ENCODE peak calls at places on chromosomes 4 and X, in five cellular contexts. I is effector memory CD4-positive, alpha-beta T cell; T is progenitor cell of endocrine pancreas; Q is right lobe of liver; K is heart right ventricle. C is an unnamed sample.

GRCh38 chr4:1985287-1985686 is 23.5 kb downstream of the NELFA start:
- DNase-seq in I (no peak), T (no peak), Q (no peak), K (no peak), C (no peak)

GRCh38 chr4:2258091-2259035 is 3.5 kb downstream of the MXD4 start:
- DNase-seq in I (no peak), T (peak; percentile 9), Q (peak; percentile 46), K (no peak), C (no peak)

GRCh38 chrX:111511477-111511876 is at the start of gene SERTM2:
- DNase-seq in I (no peak), T (no peak), Q (no peak), K (no peak), C (no peak)

GRCh38 chrX:152821145-152821765 is 9.3 kb downstream of the CETN2 start:
- DNase-seq in I (no peak), T (peak; percentile 17), Q (peak; percentile 51), K (no peak), C (no peak)

GRCh38 chrX:24561121-24561520 is 86.0 kb downstream of the PCYT1B start:
- DNase-seq in I (no peak), T (no peak), Q (no peak), K (no peak), C (no peak)

GRCh38 chr4:87118826-87119225 is 101.6 kb downstream of the KLHL8 start:
- DNase-seq in I (no peak), T (no peak), Q (no peak), K (no peak), C (no peak)

GRCh38 chr4:110005461-110006056 is 92.9 kb downstream of the EGF start:
- DNase-seq in I (no peak), T (no peak), Q (no peak), K (no peak), C (no peak)

GRCh38 chrX:43815209-43815608 is 67.0 kb downstream of the MAOB start:
- DNase-seq in I (no peak), T (no peak), Q (no peak), K (no peak), C (no peak)

GRCh38 chr4:141013899-141014298 is 119.4 kb downstream of the RNF150 start:
- DNase-seq in I (no peak), T (no peak), Q (no peak), K (no peak), C (no peak)

GRCh38 chr4:55475394-55476243 is 71.1 kb downstream of the CLOCK start:
- DNase-seq in I (no peak), T (no peak), Q (no peak), K (no peak), C (no peak)

GRCh38 chrX:136752796-136753195 is 27.9 kb downstream of the ARHGEF6 start:
- DNase-seq in I (no peak), T (no peak), Q (no peak), K (no peak), C (no peak)

GRCh38 chr4:173698557-173699262 is 168.7 kb upstream of the HAND2 start:
- DNase-seq in I (no peak), T (no peak), Q (peak; percentile 54), K (peak; percentile 54), C (no peak)

GRCh38 chr4:181364504-181364903 is 878.7 kb upstream of the TENM3 start:
- DNase-seq in I (no peak), T (no peak), Q (no peak), K (no peak), C (no peak)

GRCh38 chrX:17062065-17062464 is 115.6 kb downstream of the REPS2 start:
- DNase-seq in I (no peak), T (no peak), Q (no peak), K (no peak), C (no peak)

GRCh38 chr4:94577136-94577535 is 125.4 kb downstream of the PDLIM5 start:
- DNase-seq in I (no peak), T (no peak), Q (no peak), K (no peak), C (no peak)

GRCh38 chr4:186271279-186271678 is 5.3 kb downstream of the F11 start:
- DNase-seq in I (no peak), T (no peak), Q (no peak), K (no peak), C (no peak)

GRCh38 chr4:120071192-120071795 is 4.6 kb upstream of the MAD2L1 start:
- DNase-seq in I (no peak), T (no peak), Q (no peak), K (no peak), C (peak; percentile 11)

GRCh38 chr4:105631818-105632400 is 76.6 kb downstream of the INTS12 start:
- DNase-seq in I (no peak), T (no peak), Q (no peak), K (no peak), C (no peak)

GRCh38 chr4:112156112-112156511 is 10.9 kb downstream of the FAM241A start:
- DNase-seq in I (no peak), T (no peak), Q (no peak), K (no peak), C (no peak)

GRCh38 chrX:105608745-105609144 is 213.6 kb upstream of the NRK start:
- DNase-seq in I (no peak), T (no peak), Q (no peak), K (no peak), C (no peak)

GRCh38 chr4:145178740-145179139 is 1.6 kb downstream of the OTUD4 start:
- DNase-seq in I (no peak), T (no peak), Q (no peak), K (no peak), C (no peak)

GRCh38 chr4:168831585-168831918 is 178.5 kb downstream of the CBR4 start:
- DNase-seq in I (no peak), T (no peak), Q (no peak), K (no peak), C (no peak)

GRCh38 chr4:177087060-177087459 is 222.6 kb upstream of the NEIL3 start:
- DNase-seq in I (no peak), T (no peak), Q (no peak), K (no peak), C (no peak)

GRCh38 chr4:159390648-159391047 is 287.8 kb downstream of the RAPGEF2 start:
- DNase-seq in I (no peak), T (no peak), Q (no peak), K (no peak), C (no peak)

GRCh38 chr4:4385729-4386295 is 1.1 kb upstream of the NSG1 start:
- DNase-seq in I (no peak), T (no peak), Q (no peak), K (no peak), C (no peak)

GRCh38 chrX:82218361-82218760 is 1016.5 kb downstream of the SH3BGRL start:
- DNase-seq in I (no peak), T (no peak), Q (no peak), K (no peak), C (no peak)

GRCh38 chr4:182604161-182604591 is 313.0 kb downstream of the DCTD start:
- DNase-seq in I (no peak), T (no peak), Q (no peak), K (no peak), C (no peak)

GRCh38 chr4:141713771-141714445 is 77.5 kb downstream of the IL15 start:
- DNase-seq in I (no peak), T (no peak), Q (no peak), K (no peak), C (no peak)

GRCh38 chr4:126727461-126727860 is 905.3 kb upstream of the INTU start:
- DNase-seq in I (no peak), T (no peak), Q (no peak), K (no peak), C (no peak)

GRCh38 chrX:139762400-139763183 is 54.6 kb upstream of the MCF2 start:
- DNase-seq in I (no peak), T (no peak), Q (no peak), K (no peak), C (no peak)

GRCh38 chrX:75547783-75548182 is 24.9 kb upstream of the ZDHHC15 start:
- DNase-seq in I (no peak), T (no peak), Q (peak; percentile 46), K (peak; percentile 31), C (no peak)

GRCh38 chr4:101993002-101993840 is 202.7 kb downstream of the BANK1 start:
- DNase-seq in I (no peak), T (no peak), Q (no peak), K (no peak), C (no peak)

GRCh38 chrX:78839711-78840110 is 92.2 kb downstream of the LPAR4 start:
- DNase-seq in I (no peak), T (no peak), Q (no peak), K (no peak), C (no peak)

GRCh38 chr4:94957030-94957429 is 199.3 kb downstream of the BMPR1B start:
- DNase-seq in I (no peak), T (no peak), Q (no peak), K (no peak), C (no peak)

GRCh38 chr4:105135746-105136145 is 10.9 kb upstream of the TET2 start:
- DNase-seq in I (no peak), T (no peak), Q (no peak), K (no peak), C (no peak)

GRCh38 chr4:167779280-167779679 is 313.1 kb upstream of the ANXA10 start:
- DNase-seq in I (no peak), T (no peak), Q (no peak), K (no peak), C (no peak)